ENCODE peak calls at places on chromosomes 4 and X, in nine cellular contexts. N is cardiac muscle cell, D is neural crest cell, H is AG10803, J is endothelial cell, B is mucosa of descending colon, G is cardiac fibroblast, Z is AG04450, K is lung. E is an unnamed sample.

GRCh38 chr4:53579826-53580225 is 11.5 kb downstream of the LNX1 start:
- DNase-seq in Z (no peak), B (no peak), J (no peak), D (no peak), H (no peak), G (no peak), N (no peak), K (no peak), E (no peak)

GRCh38 chr4:138455097-138455496 is 212.9 kb upstream of the SLC7A11 start:
- DNase-seq in Z (no peak), N (no peak), G (no peak), B (no peak), D (no peak), K (no peak), H (no peak), J (no peak), E (no peak)

GRCh38 chr4:132123870-132124623 is 1025.0 kb upstream of the PCDH10 start:
- DNase-seq in H (no peak), G (peak; percentile 36), J (no peak), N (no peak), D (no peak), Z (no peak), B (no peak), K (no peak), E (peak; percentile 38)

GRCh38 chrX:69968956-69969355 is 80.8 kb downstream of the AWAT2 start:
- DNase-seq in K (no peak), B (no peak), G (no peak), D (no peak), Z (no peak), H (no peak), N (no peak), J (no peak), E (peak; percentile 14)

GRCh38 chr4:86013623-86014022 is 346.2 kb downstream of the MAPK10 start:
- DNase-seq in D (no peak), N (no peak), J (no peak), Z (peak; percentile 18), G (peak; percentile 59), H (peak; percentile 25), K (no peak), B (no peak), E (peak; percentile 62)

GRCh38 chrX:138775501-138775900 is 64.0 kb upstream of the FGF13 start:
- DNase-seq in Z (no peak), J (no peak), K (no peak), G (peak; percentile 25), N (peak; percentile 33), H (peak; percentile 48), B (no peak), D (no peak), E (peak; percentile 34)

GRCh38 chr4:164959896-164960295 is 17.6 kb downstream of the TRIM61 start:
- DNase-seq in K (no peak), H (peak; percentile 49), D (no peak), G (peak; percentile 52), N (no peak), B (no peak), Z (no peak), J (no peak), E (peak; percentile 41)

GRCh38 chr4:88107406-88108107 is 50.9 kb downstream of the ABCG2 start:
- DNase-seq in N (no peak), K (no peak), J (no peak), G (peak; percentile 40), H (peak; percentile 8), D (no peak), B (no peak), Z (no peak), E (peak; percentile 10)

GRCh38 chrX:149629730-149630387 is 1.7 kb downstream of the TMEM185A start:
- DNase-seq in Z (no peak), B (no peak), K (no peak), H (no peak), D (no peak), N (no peak), G (no peak), J (no peak), E (no peak)

GRCh38 chr4:147865926-147866325 is 134.0 kb downstream of the ARHGAP10 start:
- DNase-seq in K (no peak), Z (no peak), J (no peak), D (no peak), H (no peak), N (no peak), G (peak; percentile 70), B (no peak), E (peak; percentile 43)

GRCh38 chr4:28469387-28469786 is 1608.7 kb downstream of the STIM2 start:
- DNase-seq in K (no peak), B (no peak), Z (no peak), N (no peak), J (no peak), H (no peak), G (no peak), D (no peak), E (no peak)

GRCh38 chr4:39295784-39296183 is 70.4 kb downstream of the RFC1 start:
- DNase-seq in B (no peak), D (no peak), N (no peak), J (no peak), K (no peak), G (no peak), Z (no peak), H (no peak), E (no peak)

GRCh38 chrX:130680164-130681035 is 222.6 kb downstream of the ENOX2 start:
- DNase-seq in B (no peak), D (no peak), G (peak; percentile 65), N (no peak), H (peak; percentile 25), J (no peak), Z (no peak), K (no peak), E (peak; percentile 42)

GRCh38 chr4:54784188-54784671 is 126.5 kb downstream of the KIT start:
- DNase-seq in H (peak; percentile 100), D (no peak), G (peak; percentile 93), J (no peak), Z (peak; percentile 43), K (peak; percentile 51), N (peak; percentile 60), B (peak; percentile 72), E (peak; percentile 92)

GRCh38 chrX:133179500-133179899 is 38.7 kb downstream of the TFDP3 start:
- DNase-seq in H (no peak), B (no peak), G (no peak), D (no peak), J (no peak), K (no peak), Z (no peak), N (no peak), E (no peak)

GRCh38 chr4:3725936-3726895 is 40.0 kb upstream of the ADRA2C start:
- DNase-seq in G (no peak), B (no peak), N (no peak), H (no peak), J (no peak), Z (no peak), D (peak; percentile 12), K (no peak), E (no peak)

DNA sequence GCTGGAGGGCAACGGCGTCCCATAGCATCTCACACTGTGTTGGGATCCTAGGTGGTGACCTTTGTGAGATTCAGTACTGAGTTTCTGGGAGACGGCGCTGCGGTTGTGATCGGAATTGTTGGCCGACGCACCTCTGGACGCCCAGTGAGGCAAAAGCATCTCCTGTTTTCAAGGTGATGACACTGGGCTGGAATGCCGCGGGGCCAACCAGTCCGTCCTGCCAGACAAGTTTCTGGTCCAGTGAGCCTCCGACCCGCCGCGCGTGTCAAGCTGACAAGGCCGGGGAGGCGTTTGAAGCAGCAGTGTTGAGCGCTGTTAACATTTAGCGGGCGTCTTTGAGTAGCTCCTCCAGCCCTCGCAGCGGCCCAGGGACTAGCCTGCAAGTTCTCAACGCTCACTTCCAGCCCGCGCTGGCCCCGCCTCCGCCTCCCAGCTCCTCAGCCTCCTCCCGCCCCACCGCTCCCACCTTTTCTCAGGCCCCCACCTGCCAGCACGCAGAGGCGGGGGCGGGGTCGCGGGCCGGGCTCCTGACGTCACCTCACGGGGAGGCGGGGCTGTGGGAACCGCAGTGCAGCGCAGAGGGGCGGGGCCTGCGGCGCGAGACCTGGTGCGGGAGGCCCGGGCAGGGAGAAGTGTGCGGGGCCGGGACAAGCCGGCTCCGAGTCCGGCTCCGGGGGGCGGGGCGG is 482 bp upstream of the CDS1 start:
- DNase-seq in D (peak; percentile 80), Z (no peak), B (peak; percentile 95), G (peak; percentile 55), K (peak; percentile 94), N (peak; percentile 98), J (peak; percentile 88), H (peak; percentile 24), E (peak; percentile 46)
- TF ChIP-seq CTCF in D (no peak), Z (no peak), B (no peak), G (no peak), K (no peak), N (no peak), J (no peak), H (no peak), E (no peak)

DNA sequence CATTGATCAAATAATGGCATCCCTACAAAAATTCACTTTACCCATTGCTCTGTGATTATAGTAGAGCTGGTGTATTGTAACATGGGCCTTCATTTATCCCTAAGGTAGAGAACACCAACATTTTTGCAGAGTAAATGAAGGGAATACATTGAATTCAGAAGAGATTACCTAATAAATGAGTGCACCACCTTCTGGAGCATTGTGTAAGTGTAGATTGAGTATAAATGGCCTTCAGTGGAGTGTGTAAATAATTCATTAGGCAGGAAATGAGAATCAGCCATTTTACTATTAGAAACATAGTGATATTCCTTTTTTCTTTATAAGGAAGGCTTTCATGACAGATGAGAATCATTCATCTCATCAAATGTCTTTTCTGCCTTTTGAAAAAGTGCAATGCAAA is 155.8 kb downstream of the FAM47B start:
- DNase-seq in D (no peak), K (no peak), H (peak; percentile 1), B (no peak), Z (no peak), J (no peak), G (peak; percentile 14), N (no peak), E (peak; percentile 14)
- TF ChIP-seq CTCF in D (no peak), K (no peak), H (peak; percentile 19), B (no peak), Z (peak; percentile 12), J (no peak), G (no peak), N (no peak), E (peak; percentile 6)

GRCh38 chr4:157172011-157172410 is 48.5 kb upstream of the GRIA2 start:
- DNase-seq in H (peak; percentile 22), B (no peak), D (no peak), J (no peak), K (no peak), G (peak; percentile 20), N (no peak), Z (no peak), E (peak; percentile 26)
- TF ChIP-seq CTCF in H (peak; percentile 50), B (no peak), D (no peak), J (no peak), K (no peak), G (peak; percentile 24), N (peak; percentile 21), Z (peak; percentile 53), E (peak; percentile 29)

GRCh38 chrX:81286075-81286474 is 84.2 kb downstream of the SH3BGRL start:
- DNase-seq in G (no peak), B (no peak), H (no peak), N (no peak), Z (no peak), D (no peak), J (no peak), K (no peak), E (no peak)

DNA sequence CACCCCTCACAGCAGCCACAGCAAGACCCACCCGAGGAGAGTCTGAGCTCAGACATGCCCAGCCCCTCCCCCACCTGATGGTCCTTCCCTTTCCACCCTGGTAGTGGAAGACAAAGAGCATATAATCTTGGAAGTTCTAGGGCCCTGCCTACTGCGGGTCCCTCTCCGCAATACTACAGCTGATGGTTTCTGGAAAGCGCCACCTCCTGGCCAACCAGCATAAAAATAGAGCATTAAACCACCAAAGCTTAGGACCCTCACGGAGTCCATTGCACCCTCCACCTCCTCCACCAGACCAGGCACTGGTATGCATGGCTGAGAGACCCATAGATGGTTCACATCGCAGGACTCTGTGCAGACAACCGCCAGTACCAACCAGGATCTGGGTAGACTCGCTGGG is 78.2 kb downstream of the SH3BGRL start:
- DNase-seq in K (no peak), D (no peak), H (no peak), Z (no peak), J (peak; percentile 3), B (no peak), N (no peak), G (no peak), E (no peak)
- TF ChIP-seq CTCF in K (no peak), D (no peak), H (no peak), Z (peak; percentile 8), J (peak; percentile 25), B (no peak), N (peak; percentile 18), G (no peak), E (peak; percentile 9)

E was measured in fibroblast of pulmonary artery.